ENCODE peak calls at places on chromosomes 4 and X, in six cellular contexts. S is LNCaP clone FGC, X is ovary, U is dorsolateral prefrontal cortex, A is fibroblast of lung, I is upper lobe of right lung. F is an unnamed sample.

GRCh38 chrX:15877380-15877779 is 22.8 kb upstream of the AP1S2 start:
- DNase-seq in S (no peak), X (no peak), U (no peak), A (peak; percentile 75), I (no peak), F (no peak)

GRCh38 chr4:24753519-24753918 is 41.9 kb upstream of the SOD3 start:
- DNase-seq in S (no peak), X (no peak), U (no peak), A (no peak), I (no peak), F (peak; percentile 23)

GRCh38 chr4:121814756-121815155 is 8.9 kb downstream of the CCNA2 start:
- DNase-seq in S (no peak), X (no peak), U (no peak), A (no peak), I (no peak), F (no peak)

GRCh38 chr4:177246636-177247584 is 62.8 kb upstream of the NEIL3 start:
- DNase-seq in S (no peak), X (no peak), U (no peak), A (peak; percentile 78), I (no peak), F (no peak)

GRCh38 chr4:156615066-156615514 is 356.5 kb downstream of the PDGFC start:
- DNase-seq in S (no peak), X (no peak), U (no peak), A (peak; percentile 80), I (no peak), F (no peak)

GRCh38 chr4:169241480-169241879 is 29.3 kb downstream of the SH3RF1 start:
- DNase-seq in S (no peak), X (peak; percentile 61), U (no peak), A (no peak), I (no peak), F (no peak)

GRCh38 chrX:96407501-96407900 is 277.1 kb upstream of the DIAPH2 start:
- DNase-seq in S (peak; percentile 91), X (no peak), U (no peak), A (peak; percentile 85), I (no peak), F (no peak)

GRCh38 chr4:83339573-83339972 is 4.9 kb upstream of the HPSE start:
- DNase-seq in S (no peak), X (no peak), U (no peak), A (no peak), I (no peak), F (no peak)

GRCh38 chr4:123102897-123103489 is 180.6 kb upstream of the NUDT6 start:
- DNase-seq in S (no peak), X (no peak), U (no peak), A (peak; percentile 79), I (no peak), F (no peak)

GRCh38 chrX:55593296-55593695 is 29.9 kb upstream of the FOXR2 start:
- DNase-seq in S (no peak), X (no peak), U (no peak), A (no peak), I (no peak), F (no peak)

GRCh38 chr4:123248260-123248659 is 148.3 kb upstream of the SPRY1 start:
- DNase-seq in S (no peak), X (no peak), U (no peak), A (peak; percentile 66), I (no peak), F (no peak)

GRCh38 chr4:109067509-109068205 is 234.8 kb downstream of the COL25A1 start:
- DNase-seq in S (no peak), X (peak; percentile 24), U (no peak), A (peak; percentile 52), I (no peak), F (no peak)

DNA sequence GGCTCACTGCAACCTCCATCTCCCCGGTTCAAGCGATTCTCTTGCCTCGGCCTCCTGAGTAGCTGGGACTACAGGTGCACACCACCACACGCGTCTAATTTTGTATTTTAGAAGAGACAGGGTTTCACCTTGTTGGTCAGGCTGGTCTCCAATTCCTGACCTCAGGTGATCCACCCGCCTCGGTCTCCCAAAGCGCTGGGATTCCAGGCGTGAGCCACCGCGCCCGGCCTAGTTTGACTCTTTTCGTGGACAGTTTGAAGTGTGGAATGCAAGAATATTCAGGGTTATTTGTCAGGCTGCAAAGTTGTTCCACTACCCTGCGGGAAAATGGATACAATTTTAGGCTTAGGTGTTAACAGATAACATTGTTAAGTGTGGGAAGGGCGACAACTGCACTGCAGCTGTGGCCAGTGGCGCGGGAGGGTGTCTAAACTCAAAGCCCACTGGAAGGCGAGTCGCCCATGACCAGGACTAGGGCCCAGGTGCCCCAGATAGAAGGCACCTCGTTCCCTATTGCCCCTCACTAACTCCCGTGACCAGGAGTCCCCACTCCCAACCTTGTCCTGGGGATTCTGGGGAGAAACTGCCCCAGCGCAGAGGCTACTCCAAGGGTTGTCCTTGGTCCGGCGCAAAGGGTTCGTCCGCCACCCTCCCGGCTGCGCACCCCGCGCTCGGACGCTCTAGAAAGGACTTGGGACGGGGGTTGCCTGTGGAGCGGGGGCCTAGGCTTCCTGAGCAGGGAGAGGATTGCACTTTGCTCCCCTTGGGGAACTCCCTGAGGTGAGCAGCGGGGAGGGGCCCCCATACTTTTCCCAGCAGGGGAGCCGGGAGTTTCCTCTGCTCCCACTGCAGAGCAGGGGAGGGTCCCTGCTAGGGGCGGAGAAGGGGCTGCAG is 1.1 kb upstream of the CD99 start:
- DNase-seq in S (no peak), X (peak; percentile 48), U (no peak), A (no peak), I (no peak), F (no peak)
- TF ChIP-seq CTCF in S (no peak), X (no peak), U (no peak), A (no peak), I (no peak), F (no peak)

GRCh38 chr4:151095142-151095541 is 4.3 kb upstream of the RPS3A start:
- DNase-seq in S (no peak), X (no peak), U (no peak), A (no peak), I (no peak), F (no peak)
- TF ChIP-seq CTCF in S (no peak), X (no peak), U (no peak), A (no peak), I (no peak), F (no peak)

DNA sequence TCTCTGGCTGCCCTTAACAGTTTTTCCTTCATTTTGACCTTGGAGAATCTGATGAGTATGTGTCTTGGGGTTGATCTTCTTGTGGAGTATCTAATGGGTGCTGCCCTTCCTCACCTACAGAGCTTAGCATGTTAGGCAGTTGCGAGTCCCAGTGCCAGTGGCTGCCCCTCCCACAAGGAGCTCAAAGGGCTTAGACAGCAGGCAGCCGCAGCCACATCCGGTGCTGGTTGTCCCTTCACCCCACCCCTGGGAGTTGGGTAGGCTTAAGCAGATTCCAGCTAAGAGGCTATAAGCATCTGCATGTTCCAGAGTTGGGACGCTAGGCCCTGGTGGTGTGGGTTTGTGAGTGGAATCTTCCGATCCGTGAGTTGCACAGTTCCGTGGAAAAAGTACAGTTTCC is 322.1 kb upstream of the ARX start:
- DNase-seq in S (no peak), X (no peak), U (no peak), A (no peak), I (no peak), F (no peak)
- TF ChIP-seq CTCF in S (no peak), X (no peak), U (no peak), A (no peak), I (no peak), F (no peak)

DNA sequence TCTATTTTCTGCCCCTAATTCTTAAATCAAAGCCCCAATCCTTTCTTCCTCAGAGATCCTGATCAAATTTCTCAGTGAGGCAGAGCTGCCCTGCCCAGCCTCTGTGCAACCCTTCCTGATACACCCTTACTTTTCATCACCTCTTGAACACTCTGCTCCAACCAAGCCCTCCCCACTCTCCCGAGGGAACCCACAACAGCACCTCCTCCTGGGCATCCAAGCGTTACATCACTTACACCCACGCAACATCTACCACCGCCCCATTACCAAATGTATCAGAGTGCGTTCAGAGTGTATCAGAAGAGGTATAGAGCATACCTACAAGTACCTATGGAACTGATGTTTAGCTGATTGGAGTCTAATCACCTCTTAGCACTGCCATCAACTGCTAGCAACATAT is 186.5 kb downstream of the RAP1GDS1 start:
- DNase-seq in S (no peak), X (no peak), U (no peak), A (no peak), I (no peak), F (no peak)
- TF ChIP-seq CTCF in S (no peak), X (no peak), U (no peak), A (no peak), I (no peak), F (no peak)

DNA sequence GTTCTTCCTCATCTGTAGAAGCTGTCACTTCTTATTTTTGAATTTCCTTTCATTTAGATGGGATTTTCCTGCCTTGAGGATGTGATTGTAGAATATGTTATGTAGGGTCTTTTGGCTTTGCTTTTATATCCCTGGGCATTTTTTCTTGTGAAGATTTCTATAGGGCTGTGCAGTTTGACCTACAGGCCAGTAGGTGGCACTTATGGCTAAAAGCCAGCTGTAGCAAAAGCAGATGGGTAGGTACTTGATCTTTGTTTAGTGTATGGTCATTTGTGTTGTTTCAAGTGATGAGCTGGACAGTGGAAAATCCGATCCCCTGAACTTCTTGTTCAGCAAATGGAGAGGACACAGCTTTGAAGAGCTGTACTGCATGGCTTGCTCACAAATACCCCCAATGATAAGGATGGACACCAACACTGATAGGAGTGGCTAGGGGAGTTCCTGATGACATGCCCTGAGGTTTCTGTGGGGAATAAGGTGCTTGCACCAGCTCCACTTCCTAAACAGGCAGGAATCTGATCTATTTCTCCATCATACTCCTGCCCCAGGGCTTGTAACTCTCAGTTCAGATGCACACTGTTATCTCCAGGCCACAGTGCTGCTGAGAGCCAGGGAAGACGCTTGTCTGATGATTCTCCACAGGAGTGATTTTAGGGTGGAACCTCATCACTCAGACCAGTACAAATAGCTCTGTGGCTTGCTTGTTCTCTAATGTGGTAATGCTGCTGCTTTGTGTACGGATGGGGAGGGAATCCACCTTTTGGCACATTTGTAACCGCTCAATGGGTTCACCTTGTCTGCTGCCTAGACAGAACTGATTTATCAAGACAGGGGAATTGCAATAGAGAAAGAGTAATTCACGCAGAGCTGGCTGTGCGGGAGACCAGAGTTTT is 417.1 kb upstream of the MAGEB16 start:
- DNase-seq in S (peak; percentile 19), X (no peak), U (no peak), A (peak; percentile 23), I (no peak), F (no peak)
- TF ChIP-seq CTCF in S (peak; percentile 50), X (no peak), U (peak; percentile 52), A (peak; percentile 52), I (peak; percentile 48), F (peak; percentile 52)

F was measured in osteocyte.